ENCODE peak calls at places on chromosome 16, in ten cellular contexts. T is HT1080; A is CD8-positive, alpha-beta T cell; X is Daoy; V is progenitor cell of endocrine pancreas; L is NCI-H1105; W is GM23338; Q is HFFc6; U is omental fat pad; R is stimulated activated CD4-positive, alpha-beta T cell treated with anti-CD3 and anti-CD28 coated beads, TNF-alpha, amount 100 ng/mL, for 24 hours. P is an unnamed sample.

GRCh38 chr16:84303023-84303422 is 8.3 kb downstream of the WFDC1 start:
- DNase-seq in T (no peak), A (no peak), X (no peak), V (no peak), L (no peak), W (no peak), Q (peak), U (no peak), R (no peak), P (peak)

GRCh38 chr16:68469728-68470460 is 21.6 kb upstream of the SMPD3 start:
- DNase-seq in T (no peak), A (no peak), X (no peak), V (no peak), L (no peak), W (no peak), Q (no peak), U (no peak), R (no peak), P (no peak)

GRCh38 chr16:67192781-67193260 is 866 bp downstream of the E2F4 start:
- DNase-seq in T (no peak), A (no peak), X (no peak), V (no peak), L (no peak), W (no peak), Q (no peak), U (no peak), R (no peak), P (no peak)

GRCh38 chr16:81526199-81526598 is 81.6 kb downstream of the CMIP start:
- DNase-seq in T (no peak), A (no peak), X (no peak), V (no peak), L (no peak), W (no peak), Q (no peak), U (no peak), R (no peak), P (no peak)

GRCh38 chr16:67667817-67668494 is 1.3 kb downstream of the C16orf86 start:
- DNase-seq in T (peak), A (peak), X (peak), V (peak), L (peak), W (peak), Q (peak), U (no peak), R (peak), P (peak)

GRCh38 chr16:63745456-63745855 is 1376.4 kb downstream of the CDH11 start:
- DNase-seq in T (no peak), A (no peak), X (no peak), V (no peak), L (no peak), W (no peak), Q (no peak), U (no peak), R (no peak), P (no peak)

GRCh38 chr16:5075637-5076036 is 4.0 kb downstream of the ALG1 start:
- DNase-seq in T (no peak), A (no peak), X (no peak), V (no peak), L (no peak), W (peak), Q (no peak), U (no peak), R (no peak), P (no peak)

GRCh38 chr16:66523861-66524354 is 26.0 kb downstream of the TK2 start:
- DNase-seq in T (no peak), A (peak), X (no peak), V (no peak), L (no peak), W (no peak), Q (no peak), U (no peak), R (no peak), P (no peak)

GRCh38 chr16:52548261-52549010 is 1.5 kb upstream of the TOX3 start:
- DNase-seq in T (no peak), A (no peak), X (no peak), V (no peak), L (no peak), W (peak), Q (no peak), U (no peak), R (no peak), P (no peak)

GRCh38 chr16:54418903-54419302 is 132.3 kb upstream of the IRX3 start:
- DNase-seq in T (no peak), A (no peak), X (no peak), V (no peak), L (no peak), W (no peak), Q (no peak), U (no peak), R (no peak), P (no peak)

GRCh38 chr16:20822451-20823128 is 16.3 kb downstream of the REXO5 start:
- DNase-seq in T (no peak), A (no peak), X (no peak), V (no peak), L (no peak), W (no peak), Q (no peak), U (no peak), R (no peak), P (no peak)

GRCh38 chr16:7861891-7862585 is 529.4 kb downstream of the RBFOX1 start:
- DNase-seq in T (no peak), A (no peak), X (no peak), V (no peak), L (no peak), W (no peak), Q (no peak), U (no peak), R (no peak), P (no peak)

GRCh38 chr16:57988929-57989328 is 11.5 kb downstream of the ZNF319 start:
- DNase-seq in T (no peak), A (no peak), X (no peak), V (no peak), L (peak), W (no peak), Q (no peak), U (no peak), R (no peak), P (no peak)

GRCh38 chr16:79436885-79437284 is 163.7 kb downstream of the MAF start:
- DNase-seq in T (no peak), A (no peak), X (no peak), V (no peak), L (no peak), W (no peak), Q (no peak), U (no peak), R (no peak), P (no peak)

GRCh38 chr16:4038448-4038847 is 77.8 kb downstream of the ADCY9 start:
- DNase-seq in T (no peak), A (no peak), X (no peak), V (no peak), L (no peak), W (no peak), Q (no peak), U (no peak), R (no peak), P (no peak)

GRCh38 chr16:85624646-85625045 is 11.5 kb downstream of the GSE1 start:
- DNase-seq in T (no peak), A (no peak), X (no peak), V (no peak), L (no peak), W (no peak), Q (no peak), U (no peak), R (no peak), P (no peak)

GRCh38 chr16:57485916-57486857 is at the start of gene DOK4:
- DNase-seq in T (no peak), A (peak), X (peak), V (peak), L (peak), W (peak), Q (peak), U (no peak), R (peak), P (peak)

GRCh38 chr16:88430185-88430523 is 22.9 kb upstream of the ZFPM1 start:
- DNase-seq in T (no peak), A (peak), X (no peak), V (no peak), L (no peak), W (no peak), Q (no peak), U (no peak), R (no peak), P (no peak)

GRCh38 chr16:81730090-81731051 is 48.7 kb upstream of the PLCG2 start:
- DNase-seq in T (peak), A (peak), X (peak), V (peak), L (peak), W (peak), Q (peak), U (peak), R (no peak), P (peak)

GRCh38 chr16:726188-726437 is 130 bp downstream of the CCDC78 start:
- DNase-seq in T (no peak), A (no peak), X (no peak), V (no peak), L (no peak), W (no peak), Q (no peak), U (no peak), R (no peak), P (no peak)

GRCh38 chr16:75263963-75264445 is 12.6 kb upstream of the BCAR1 start:
- DNase-seq in T (peak), A (no peak), X (no peak), V (no peak), L (no peak), W (no peak), Q (no peak), U (no peak), R (no peak), P (no peak)

GRCh38 chr16:29675811-29676643 is 3.0 kb upstream of the QPRT start:
- DNase-seq in T (no peak), A (no peak), X (peak), V (no peak), L (no peak), W (peak), Q (no peak), U (no peak), R (no peak), P (no peak)

GRCh38 chr16:58114827-58115825 is 14.1 kb downstream of the CFAP20 start:
- DNase-seq in T (no peak), A (no peak), X (no peak), V (no peak), L (no peak), W (no peak), Q (no peak), U (no peak), R (no peak), P (no peak)

GRCh38 chr16:66332599-66332998 is 33.9 kb upstream of the CDH5 start:
- DNase-seq in T (no peak), A (no peak), X (no peak), V (no peak), L (no peak), W (no peak), Q (no peak), U (no peak), R (no peak), P (no peak)

GRCh38 chr16:87543436-87544191 is 50.8 kb upstream of the ZCCHC14 start:
- DNase-seq in T (no peak), A (no peak), X (no peak), V (no peak), L (no peak), W (no peak), Q (no peak), U (no peak), R (no peak), P (no peak)

GRCh38 chr16:68902376-68903345 is 59.3 kb downstream of the TANGO6 start:
- DNase-seq in T (peak), A (no peak), X (peak), V (peak), L (peak), W (peak), Q (peak), U (no peak), R (no peak), P (no peak)

GRCh38 chr16:1708768-1709180 is 2.8 kb downstream of the MAPK8IP3 start:
- DNase-seq in T (peak), A (peak), X (peak), V (no peak), L (no peak), W (no peak), Q (no peak), U (no peak), R (no peak), P (no peak)